ENCODE peak calls at places on chromosomes 5 and 9, in four cellular contexts. F, S, E and J are unnamed samples.
A peak's percentile ranks its signal among the peaks of the same experiment; 100 is the strongest.

GRCh38 chr9:128470560-128470959 is 14.8 kb downstream of the ODF2 start:
- DNase-seq in S (no peak), E (no peak), F (no peak), J (no peak)

GRCh38 chr5:34655354-34655991 is 655 bp upstream of the RAI14 start:
- DNase-seq in S (peak; percentile 5), F (peak; percentile 54), E (peak; percentile 58), J (peak; percentile 66)

GRCh38 chr5:178421128-178421527 is 169.1 kb downstream of the COL23A1 start:
- DNase-seq in F (no peak), S (no peak), E (no peak), J (no peak)

GRCh38 chr5:30105186-30105585 is 1088.3 kb upstream of the CDH6 start:
- DNase-seq in F (no peak), S (no peak), E (no peak), J (no peak)

GRCh38 chr5:143559586-143559985 is 156.1 kb upstream of the NR3C1 start:
- DNase-seq in S (no peak), E (no peak), F (no peak), J (no peak)

GRCh38 chr5:155089649-155090048 is 76.1 kb downstream of the KIF4B start:
- DNase-seq in F (no peak), E (no peak), S (no peak), J (no peak)

GRCh38 chr9:98215821-98216220 is 23.4 kb upstream of the CORO2A start:
- DNase-seq in S (no peak), F (no peak), E (peak; percentile 66), J (peak; percentile 56)

GRCh38 chr9:86731511-86731993 is 215.8 kb downstream of the GAS1 start:
- DNase-seq in F (no peak), E (no peak), S (no peak), J (no peak)

GRCh38 chr5:158992104-158992740 is 107.5 kb downstream of the EBF1 start:
- DNase-seq in S (no peak), F (peak; percentile 92), E (no peak), J (no peak)

GRCh38 chr5:19903611-19904010 is 84.4 kb downstream of the CDH18 start:
- DNase-seq in E (no peak), S (no peak), F (no peak), J (no peak)

GRCh38 chr5:104186100-104186499 is 623.5 kb upstream of the NUDT12 start:
- DNase-seq in E (no peak), F (no peak), S (no peak), J (peak; percentile 16)

GRCh38 chr9:35350827-35351549 is 138.9 kb upstream of the RUSC2 start:
- DNase-seq in E (no peak), S (no peak), F (peak; percentile 87), J (no peak)

GRCh38 chr9:71733176-71733575 is 35.1 kb downstream of the CEMIP2 start:
- DNase-seq in F (no peak), S (no peak), E (no peak), J (no peak)

GRCh38 chr5:179906294-179906794 is 1.4 kb downstream of the TBC1D9B start:
- DNase-seq in F (no peak), E (no peak), S (no peak), J (no peak)

GRCh38 chr5:116291271-116291670 is 206.4 kb downstream of the COMMD10 start:
- DNase-seq in E (no peak), F (no peak), S (no peak), J (no peak)

GRCh38 chr5:171442287-171443042 is 23.0 kb downstream of the FGF18 start:
- DNase-seq in F (no peak), S (no peak), E (no peak), J (no peak)

GRCh38 chr9:90033030-90033650 is 428.3 kb downstream of the GADD45G start:
- DNase-seq in S (no peak), E (no peak), F (no peak), J (no peak)

GRCh38 chr5:56763711-56764466 is 51.5 kb upstream of the MAP3K1 start:
- DNase-seq in S (no peak), E (no peak), F (peak; percentile 16), J (peak; percentile 74)

GRCh38 chr5:141199359-141200235 is at the start of gene PCDHB11:
- DNase-seq in S (no peak), E (peak; percentile 25), F (no peak), J (no peak)

GRCh38 chr5:172095368-172095960 is 89.0 kb upstream of the FBXW11 start:
- DNase-seq in E (peak; percentile 64), F (no peak), S (no peak), J (no peak)

GRCh38 chr5:162956570-162956969 is 480.8 kb upstream of the CCNG1 start:
- DNase-seq in F (no peak), E (no peak), S (no peak), J (no peak)

GRCh38 chr5:124790261-124790894 is 43.9 kb upstream of the ZNF608 start:
- DNase-seq in S (no peak), F (no peak), E (no peak), J (no peak)

GRCh38 chr5:68440666-68441065 is 225.1 kb downstream of the PIK3R1 start:
- DNase-seq in F (no peak), S (no peak), E (no peak), J (no peak)

GRCh38 chr9:69279730-69280127 is 45.3 kb upstream of the ENTREP1 start:
- DNase-seq in S (no peak), E (no peak), F (no peak), J (no peak)

GRCh38 chr9:2260401-2261306 is 245.5 kb downstream of the SMARCA2 start:
- DNase-seq in S (no peak), F (no peak), E (no peak), J (no peak)

GRCh38 chr5:159021360-159022177 is 78.1 kb downstream of the EBF1 start:
- DNase-seq in E (no peak), F (no peak), S (no peak), J (no peak)

GRCh38 chr5:39092581-39093350 is 18.6 kb upstream of the RICTOR start:
- DNase-seq in E (no peak), F (no peak), S (no peak), J (no peak)

GRCh38 chr5:180080670-180081280 is 9.2 kb upstream of the RNF130 start:
- DNase-seq in S (no peak), F (no peak), E (no peak), J (no peak)

GRCh38 chr9:122348791-122349190 is 22.0 kb upstream of the PTGS1 start:
- DNase-seq in E (no peak), S (no peak), F (no peak), J (no peak)

GRCh38 chr5:139390639-139391569 is 1.2 kb upstream of the MZB1 start:
- DNase-seq in E (no peak), F (no peak), S (no peak), J (no peak)

GRCh38 chr9:95053611-95054440 is 263.7 kb downstream of the FANCC start:
- DNase-seq in E (no peak), F (no peak), S (no peak), J (no peak)

GRCh38 chr9:121884057-121884512 is 209.0 kb downstream of the TTLL11 start:
- DNase-seq in F (no peak), S (no peak), E (peak; percentile 81), J (peak; percentile 31)

GRCh38 chr9:3478549-3478953 is 47.2 kb downstream of the RFX3 start:
- DNase-seq in F (no peak), S (no peak), E (peak; percentile 14), J (peak; percentile 87)

GRCh38 chr9:114287763-114288232 is 35.1 kb upstream of the ORM1 start:
- DNase-seq in E (no peak), F (no peak), S (no peak), J (no peak)